ENCODE peak calls at places on chromosomes 12 and 14, in eight cellular contexts. Z is GM20000; Q is activated naive CD4-positive, alpha-beta T cell treated with Interleukin-2 at 50 U/mL for 16 hours; N is right cardiac atrium; C is endothelial cell of umbilical vein; K is amniotic epithelial cell; E is activated CD4-positive, alpha-beta T cell treated with anti-CD3 and anti-CD28 coated beads, Interleukin-2, amount 50 U/mL, for 1 hour; R is COLO829. M is an unnamed sample.

GRCh38 chr14:103074699-103075341 is 9.2 kb upstream of the LBHD2 start:
- DNase-seq in N (peak; percentile 93), Z (no peak), Q (peak; percentile 29), K (no peak), C (no peak), E (no peak), R (no peak), M (no peak)

GRCh38 chr12:77679701-77680100 is 151.0 kb upstream of the NAV3 start:
- DNase-seq in R (no peak), N (no peak), Z (no peak), Q (no peak), C (no peak), E (no peak), K (no peak), M (no peak)

GRCh38 chr14:103862393-103862782 is 15.0 kb upstream of the PPP1R13B start:
- DNase-seq in C (no peak), Z (no peak), R (no peak), N (peak; percentile 7), K (no peak), E (no peak), Q (no peak), M (no peak)

GRCh38 chr14:67704484-67705089 is 2.9 kb downstream of the RDH12 start:
- DNase-seq in K (peak; percentile 57), Q (no peak), R (peak; percentile 97), N (no peak), Z (peak; percentile 69), C (peak; percentile 68), E (peak; percentile 2), M (peak; percentile 45)

GRCh38 chr14:65709576-65709975 is 297.0 kb downstream of the FUT8 start:
- DNase-seq in Q (no peak), K (no peak), Z (no peak), E (no peak), N (no peak), C (peak; percentile 72), R (no peak), M (no peak)

GRCh38 chr14:70822706-70823185 is 13.4 kb upstream of the MAP3K9 start:
- DNase-seq in Q (peak; percentile 8), K (peak; percentile 50), Z (no peak), E (no peak), N (no peak), C (no peak), R (no peak), M (no peak)

GRCh38 chr14:105489607-105490317 is 1.3 kb upstream of the TEDC1 start:
- DNase-seq in K (peak; percentile 79), E (peak; percentile 90), N (peak; percentile 91), Z (peak; percentile 90), Q (peak; percentile 88), C (peak; percentile 85), R (peak; percentile 54), M (peak; percentile 55)

GRCh38 chr12:9509464-9510166 is 98.1 kb downstream of the KLRB1 start:
- DNase-seq in N (no peak), C (no peak), Z (no peak), Q (no peak), R (no peak), E (no peak), K (peak; percentile 10), M (no peak)

GRCh38 chr14:69708586-69709169 is 58.3 kb upstream of the SRSF5 start:
- DNase-seq in R (no peak), Q (peak; percentile 42), E (peak; percentile 36), C (no peak), Z (no peak), K (peak; percentile 31), N (no peak), M (no peak)

GRCh38 chr12:44876554-44877275 is 600 bp upstream of the NELL2 start:
- DNase-seq in R (no peak), Z (peak; percentile 38), C (no peak), N (peak; percentile 65), K (peak; percentile 8), Q (peak; percentile 60), E (peak; percentile 50), M (no peak)

GRCh38 chr12:55934343-55934742 is 3.4 kb downstream of the DGKA start:
- DNase-seq in R (no peak), Q (no peak), Z (no peak), K (no peak), N (no peak), C (no peak), E (no peak), M (no peak)

GRCh38 chr14:91399868-91400640 is 17.6 kb downstream of the CCDC88C start:
- DNase-seq in Q (peak; percentile 46), N (no peak), R (no peak), C (no peak), E (peak; percentile 40), K (no peak), Z (peak; percentile 55), M (no peak)

GRCh38 chr14:82565825-82566224 is 1032.2 kb upstream of the SEL1L start:
- DNase-seq in Q (no peak), R (no peak), Z (no peak), E (no peak), K (no peak), C (no peak), N (no peak), M (no peak)

GRCh38 chr12:99627459-99627858 is 20.1 kb upstream of the GARIN6 start:
- DNase-seq in E (no peak), K (no peak), N (no peak), R (no peak), Q (no peak), Z (no peak), C (no peak), M (no peak)